ENCODE peak calls at places on chromosomes 4 and X, in eight cellular contexts. Y is NCI-H146, E is H4, Z is glutamatergic neuron, O is mucosa of descending colon, C is hypothalamus, I is NCI-H187, H is WTC11. X is an unnamed sample.

GRCh38 chr4:139524062-139524631 is 31.9 kb downstream of the SETD7 start:
- DNase-seq in Y (no peak), E (no peak), Z (no peak), O (no peak), C (no peak), I (no peak), H (no peak), X (no peak)

GRCh38 chr4:153465922-153466636 is at the start of gene TMEM131L:
- DNase-seq in Y (peak), E (peak), Z (peak), O (peak), C (peak), I (peak), H (peak), X (peak)

GRCh38 chrX:30900227-30900626 is 11.2 kb upstream of the TAB3 start:
- DNase-seq in Y (no peak), E (no peak), Z (no peak), O (no peak), C (no peak), I (no peak), H (no peak), X (no peak)

GRCh38 chr4:140790765-140791164 is 34.6 kb upstream of the TBC1D9 start:
- DNase-seq in Y (no peak), E (no peak), Z (no peak), O (peak), C (peak), I (no peak), H (no peak), X (no peak)

GRCh38 chr4:181420950-181421349 is 822.3 kb upstream of the TENM3 start:
- DNase-seq in Y (no peak), E (no peak), Z (no peak), O (no peak), C (no peak), I (no peak), H (no peak), X (no peak)

GRCh38 chrX:12421918-12422317 is 283.6 kb downstream of the FRMPD4 start:
- DNase-seq in Y (no peak), E (no peak), Z (no peak), O (no peak), C (no peak), I (no peak), H (no peak), X (no peak)

GRCh38 chrX:31546130-31546529 is 474.3 kb upstream of the FTHL17 start:
- DNase-seq in Y (no peak), E (peak), Z (no peak), O (no peak), C (no peak), I (no peak), H (no peak), X (no peak)

GRCh38 chrX:108036298-108036973 is 8.4 kb upstream of the VSIG1 start:
- DNase-seq in Y (no peak), E (peak), Z (no peak), O (peak), C (no peak), I (no peak), H (no peak), X (no peak)

GRCh38 chr4:183563874-183564273 is 59.0 kb downstream of the ING2 start:
- DNase-seq in Y (no peak), E (peak), Z (no peak), O (no peak), C (no peak), I (no peak), H (no peak), X (no peak)

GRCh38 chrX:7252013-7252610 is 104.2 kb upstream of the PUDP start:
- DNase-seq in Y (no peak), E (no peak), Z (no peak), O (peak), C (no peak), I (no peak), H (no peak), X (no peak)

GRCh38 chr4:123922847-123923246 is 526.3 kb downstream of the SPRY1 start:
- DNase-seq in Y (no peak), E (no peak), Z (no peak), O (no peak), C (no peak), I (no peak), H (no peak), X (no peak)

GRCh38 chr4:10584042-10584441 is 100.5 kb downstream of the CLNK start:
- DNase-seq in Y (no peak), E (peak), Z (no peak), O (peak), C (no peak), I (no peak), H (no peak), X (no peak)

GRCh38 chr4:159487284-159487747 is 384.4 kb downstream of the RAPGEF2 start:
- DNase-seq in Y (peak), E (peak), Z (peak), O (peak), C (peak), I (no peak), H (peak), X (peak)

GRCh38 chr4:77286906-77287305 is 129.9 kb downstream of the CCNG2 start:
- DNase-seq in Y (no peak), E (no peak), Z (no peak), O (no peak), C (no peak), I (no peak), H (no peak), X (no peak)

GRCh38 chr4:75605928-75606327 is 24.4 kb downstream of the CDKL2 start:
- DNase-seq in Y (no peak), E (no peak), Z (no peak), O (no peak), C (no peak), I (no peak), H (no peak), X (no peak)

GRCh38 chrX:15158736-15159406 is 111.0 kb downstream of the ASB9 start:
- DNase-seq in Y (no peak), E (no peak), Z (no peak), O (no peak), C (no peak), I (no peak), H (no peak), X (no peak)

GRCh38 chr4:56217383-56217890 is 169.9 kb downstream of the AASDH start:
- DNase-seq in Y (no peak), E (no peak), Z (no peak), O (no peak), C (no peak), I (no peak), H (no peak), X (no peak)

GRCh38 chr4:152107736-152108500 is 347.1 kb upstream of the GATB start:
- DNase-seq in Y (no peak), E (no peak), Z (no peak), O (no peak), C (no peak), I (no peak), H (no peak), X (no peak)

GRCh38 chr4:1351854-1352633 is 5.0 kb downstream of the UVSSA start:
- DNase-seq in Y (peak), E (peak), Z (peak), O (peak), C (peak), I (peak), H (peak), X (peak)

GRCh38 chrX:16870861-16871584 is 861 bp upstream of the RBBP7 start:
- DNase-seq in Y (peak), E (no peak), Z (peak), O (peak), C (peak), I (no peak), H (peak), X (peak)

GRCh38 chrX:153396320-153397195 is 4.6 kb downstream of the PNMA6E start:
- DNase-seq in Y (no peak), E (no peak), Z (no peak), O (no peak), C (no peak), I (no peak), H (no peak), X (no peak)